ENCODE peak calls at places on chromosomes 4 and X, in seven cellular contexts. A is adrenal gland, X is colonic mucosa, R is IMR-90, D is osteoblast, P is endodermal cell, F is WERI-Rb-1. L is an unnamed sample. For H3K27me3, the result is how much of the 10 kb centered on the place peaks cover.

GRCh38 chrX:93322110-93322509 is 351.3 kb downstream of the NAP1L3 start:
- DNase-seq in A (no peak), X (no peak), R (no peak), D (no peak), P (no peak), F (no peak), L (no peak)

GRCh38 chr4:115687356-115687755 is 573.9 kb upstream of the NDST4 start:
- DNase-seq in A (no peak), X (no peak), R (no peak), D (no peak), P (no peak), F (no peak), L (no peak)

GRCh38 chrX:40168183-40169015 is 70.6 kb upstream of the BCOR start:
- DNase-seq in A (no peak), X (no peak), R (no peak), D (peak), P (peak), F (no peak), L (no peak)

GRCh38 chr4:84971319-84971932 is 4.9 kb upstream of the WDFY3 start:
- DNase-seq in A (no peak), X (no peak), R (peak), D (no peak), P (no peak), F (no peak), L (no peak)

GRCh38 chr4:67052981-67053380 is 492.3 kb downstream of the CENPC start:
- DNase-seq in A (no peak), X (no peak), R (no peak), D (no peak), P (no peak), F (no peak), L (no peak)

GRCh38 chr4:156606444-156607197 is 365.0 kb downstream of the PDGFC start:
- DNase-seq in A (no peak), X (no peak), R (peak), D (no peak), P (no peak), F (no peak), L (no peak)

GRCh38 chr4:76305971-76306881 is at the start of gene STBD1:
- DNase-seq in A (peak), X (peak), R (peak), D (peak), P (peak), F (peak), L (peak)

GRCh38 chrX:39859991-39860861 is 237.5 kb downstream of the BCOR start:
- DNase-seq in A (no peak), X (no peak), R (peak), D (no peak), P (peak), F (peak), L (no peak)

GRCh38 chr4:4455199-4455865 is 68.4 kb downstream of the NSG1 start:
- DNase-seq in A (no peak), X (no peak), R (no peak), D (no peak), P (no peak), F (no peak), L (no peak)

GRCh38 chr4:87506974-87507701 is 22.0 kb downstream of the SPARCL1 start:
- DNase-seq in A (no peak), X (no peak), R (peak), D (peak), P (no peak), F (no peak), L (no peak)

GRCh38 chr4:117447925-117448324 is 362.5 kb upstream of the TRAM1L1 start:
- DNase-seq in A (no peak), X (peak), R (no peak), D (no peak), P (peak), F (peak), L (no peak)

GRCh38 chrX:28625223-28625622 is 38.0 kb downstream of the IL1RAPL1 start:
- DNase-seq in A (no peak), X (no peak), R (no peak), D (no peak), P (peak), F (no peak), L (no peak)

GRCh38 chr4:83724488-83725060 is 188.7 kb downstream of the GPAT3 start:
- DNase-seq in A (no peak), X (no peak), R (no peak), D (peak), P (no peak), F (no peak), L (no peak)

GRCh38 chr4:112516401-112517066 is 554 bp upstream of the NEUROG2 start:
- DNase-seq in A (no peak), X (no peak), R (no peak), D (peak), P (peak), F (peak), L (no peak)

GRCh38 chr4:82430193-82431025 is at the start of the genes ENOPH1 and HNRNPDL:
- DNase-seq in A (peak), X (peak), R (peak), D (peak), P (peak), F (peak), L (peak)

GRCh38 chrX:124887572-124887971 is 432.1 kb upstream of the TEX13C start:
- DNase-seq in A (no peak), X (no peak), R (no peak), D (no peak), P (no peak), F (no peak), L (no peak)

GRCh38 chr4:64584125-64584524 is 174.9 kb upstream of the TECRL start:
- DNase-seq in A (no peak), X (no peak), R (no peak), D (no peak), P (peak), F (no peak), L (no peak)

GRCh38 chr4:9782136-9782436 is 652 bp downstream of the DRD5 start:
- DNase-seq in A (no peak), X (no peak), R (no peak), D (no peak), P (no peak), F (no peak), L (no peak)
- H3K27me3 ChIP-seq in A (under half), X (under half), R (under half), D (under half), P (half or more), F (under half), L (under half)

GRCh38 chr4:93829531-93830089 is 1.1 kb downstream of the ATOH1 start:
- DNase-seq in A (no peak), X (peak), R (no peak), D (no peak), P (peak), F (no peak), L (no peak)
- H3K27me3 ChIP-seq in A (half or more), X (under half), R (half or more), D (half or more), P (half or more), F (half or more), L (under half)

GRCh38 chr4:7660176-7660540 is 225.4 kb upstream of the PSAPL1 start:
- DNase-seq in A (no peak), X (no peak), R (no peak), D (peak), P (no peak), F (no peak), L (no peak)
- H3K27me3 ChIP-seq in A (under half), X (under half), R (under half), D (under half), P (under half), F (under half), L (under half)

GRCh38 chrX:111006119-111006518 is 89.9 kb upstream of the PAK3 start:
- DNase-seq in A (no peak), X (no peak), R (no peak), D (no peak), P (no peak), F (no peak), L (no peak)
- H3K27me3 ChIP-seq in A (under half), X (under half), R (under half), D (under half), P (under half), F (half or more), L (under half)